ENCODE peak calls at places on chromosome X, in ten cellular contexts. W is astrocyte of the spinal cord, X is K562, D is epithelial cell of esophagus, K is neural progenitor cell, S is mammary epithelial cell, L is H9, T is B cell, N is lower lobe of right lung, G is left lung. B is an unnamed sample.

GRCh38 chrX:48493890-48494364 is 14.9 kb upstream of the PORCN start:
- DNase-seq in D (peak), W (peak), N (no peak), G (no peak), T (no peak), L (peak), S (no peak), X (peak), K (peak), B (peak)

GRCh38 chrX:109826954-109827708 is 94.1 kb upstream of the ACSL4 start:
- DNase-seq in X (no peak), T (no peak), W (peak), K (no peak), L (no peak), G (no peak), D (peak), S (peak), N (no peak), B (no peak)

GRCh38 chrX:150692837-150693781 is at the start of gene MTMR1:
- DNase-seq in K (peak), X (peak), W (no peak), S (no peak), G (peak), N (peak), L (no peak), D (peak), T (peak), B (no peak)

GRCh38 chrX:437636-438390 is 51.1 kb upstream of the PPP2R3B start:
- DNase-seq in N (peak), L (no peak), K (no peak), G (no peak), X (no peak), W (no peak), D (peak), S (peak), T (no peak), B (peak)

GRCh38 chrX:17499512-17499911 is 124.5 kb downstream of the NHS start:
- DNase-seq in L (peak), X (no peak), K (no peak), S (no peak), D (no peak), N (no peak), W (no peak), G (no peak), T (no peak), B (no peak)

GRCh38 chrX:13261348-13261747 is 58.5 kb downstream of the ATXN3L start:
- DNase-seq in K (no peak), S (no peak), N (no peak), X (no peak), T (no peak), W (no peak), L (no peak), G (no peak), D (no peak), B (no peak)

GRCh38 chrX:153557618-153558017 is 40.2 kb downstream of the ATP2B3 start:
- DNase-seq in X (peak), N (no peak), G (no peak), D (no peak), S (no peak), T (no peak), L (no peak), K (no peak), W (no peak), B (no peak)

GRCh38 chrX:150544835-150545790 is 23.3 kb upstream of the MTM1 start:
- DNase-seq in X (no peak), T (no peak), L (no peak), W (no peak), D (no peak), S (no peak), N (no peak), G (no peak), K (no peak), B (no peak)

GRCh38 chrX:57964975-57965374 is 54.7 kb upstream of the ZXDA start:
- DNase-seq in W (peak), K (no peak), L (no peak), N (no peak), D (no peak), X (no peak), S (no peak), G (no peak), T (no peak), B (no peak)

GRCh38 chrX:155070975-155071693 is at the start of the genes BRCC3, CMC4 and MTCP1:
- DNase-seq in G (peak), N (peak), T (peak), K (peak), D (peak), L (peak), X (peak), W (peak), S (peak), B (peak)

GRCh38 chrX:50973199-50973598 is 62.7 kb downstream of the BMP15 start:
- DNase-seq in N (no peak), S (no peak), K (no peak), T (no peak), L (no peak), D (no peak), X (no peak), G (no peak), W (no peak), B (no peak)

GRCh38 chrX:80420147-80420546 is at the start of gene TENT5D:
- DNase-seq in T (no peak), D (no peak), N (no peak), G (no peak), L (no peak), W (no peak), K (no peak), S (no peak), X (no peak), B (no peak)

GRCh38 chrX:17038681-17039161 is 92.3 kb downstream of the REPS2 start:
- DNase-seq in T (no peak), S (peak), W (peak), N (no peak), X (no peak), L (no peak), G (no peak), D (no peak), K (no peak), B (no peak)

GRCh38 chrX:41558531-41558930 is 111.4 kb downstream of the NYX start:
- DNase-seq in N (no peak), W (peak), G (no peak), D (peak), L (no peak), X (peak), S (no peak), K (peak), T (no peak), B (no peak)
- TF ChIP-seq CTCF in N (peak), W (peak), G (peak), D (peak), L (peak), X (peak), S (peak), K (peak), T (peak), B (peak)

DNA sequence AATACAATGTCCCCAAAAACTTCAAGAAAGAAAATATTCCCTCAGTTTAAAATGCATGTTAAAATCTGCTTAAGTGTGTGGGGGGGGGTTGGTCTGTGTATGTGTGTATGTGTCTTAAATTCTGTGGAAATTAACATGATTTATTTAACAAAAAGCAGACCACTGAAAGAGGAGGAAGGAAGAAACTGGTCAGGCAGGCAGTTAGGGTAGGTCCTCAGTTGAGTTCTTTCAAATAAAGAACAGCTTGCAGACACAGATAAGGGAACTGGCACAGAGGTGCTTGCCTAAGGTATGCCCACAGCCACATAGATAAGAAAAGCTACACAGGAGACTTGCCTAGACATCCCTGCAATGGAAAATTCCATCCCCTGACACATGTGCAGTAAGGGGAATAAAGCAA is 28.8 kb upstream of the TFDP3 start:
- DNase-seq in N (no peak), L (no peak), G (no peak), K (no peak), S (no peak), W (no peak), X (no peak), D (no peak), T (no peak), B (no peak)
- TF ChIP-seq CTCF in N (no peak), L (no peak), G (no peak), K (no peak), S (no peak), W (no peak), X (no peak), D (no peak), T (no peak), B (no peak)

GRCh38 chrX:8783100-8784098 is 17.8 kb downstream of the FAM9A start:
- DNase-seq in G (no peak), K (peak), W (no peak), D (peak), N (no peak), S (no peak), X (peak), T (no peak), L (peak), B (no peak)
- TF ChIP-seq CTCF in G (peak), K (peak), W (peak), D (peak), N (peak), S (peak), X (peak), T (peak), L (peak), B (peak)

GRCh38 chrX:112874140-112874539 is 33.5 kb upstream of the AMOT start:
- DNase-seq in L (no peak), W (no peak), X (no peak), D (peak), S (no peak), K (no peak), G (no peak), T (no peak), N (no peak), B (no peak)
- TF ChIP-seq CTCF in L (peak), W (peak), X (no peak), D (no peak), S (no peak), K (peak), G (no peak), T (no peak), N (no peak), B (peak)

DNA sequence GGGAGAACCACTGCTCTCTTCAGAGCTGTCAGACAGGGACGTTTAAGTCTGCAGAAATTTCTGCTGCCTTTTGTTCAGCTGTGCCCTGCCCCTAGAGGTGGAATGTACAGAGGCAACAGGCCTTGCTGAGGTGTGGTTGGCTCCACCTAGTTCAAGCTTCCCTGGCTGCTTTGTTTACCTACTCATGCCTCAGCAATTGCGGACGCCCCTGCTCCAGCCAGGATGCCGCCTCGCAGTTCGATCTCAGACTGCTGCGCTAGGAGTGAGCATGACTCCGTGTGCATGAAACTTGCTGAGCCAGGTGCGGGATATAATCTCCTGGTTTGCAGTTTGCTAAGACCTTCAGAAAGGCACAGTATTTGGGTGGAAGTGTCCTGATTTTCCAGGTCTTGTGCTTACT is 70.9 kb downstream of the MAGEB5 start:
- DNase-seq in N (no peak), K (no peak), D (no peak), X (no peak), S (no peak), L (no peak), W (no peak), T (no peak), G (no peak), B (peak)
- TF ChIP-seq CTCF in N (no peak), K (no peak), D (no peak), X (no peak), S (no peak), L (no peak), W (no peak), T (no peak), G (no peak), B (no peak)

GRCh38 chrX:70433848-70434351 is 10.7 kb upstream of the DLG3 start:
- DNase-seq in T (peak), K (peak), W (peak), X (peak), L (peak), G (peak), N (peak), S (peak), D (peak), B (no peak)
- TF ChIP-seq CTCF in T (peak), K (peak), W (peak), X (peak), L (peak), G (peak), N (peak), S (peak), D (peak), B (peak)

B was measured in chondrocyte.